ENCODE peak calls at places on chromosomes 13 and 19, in ten cellular contexts. V, W, A, E, D, X, I, M, O and J are unnamed samples.

GRCh38 chr13:26324867-26325266 is 70.9 kb downstream of the CDK8 start:
- DNase-seq in D (no peak), X (no peak), M (no peak), E (no peak), V (no peak), I (no peak), O (no peak), W (no peak), A (no peak), J (no peak)

GRCh38 chr13:50611117-50611781 is 232.2 kb downstream of the DLEU7 start:
- DNase-seq in W (no peak), I (no peak), O (no peak), A (peak), V (no peak), D (no peak), M (no peak), E (no peak), X (no peak), J (no peak)

GRCh38 chr19:11538232-11539036 is at the start of gene CNN1:
- DNase-seq in I (peak), D (no peak), V (peak), M (no peak), A (peak), W (no peak), X (no peak), O (no peak), E (no peak), J (peak)

GRCh38 chr13:26605845-26606244 is 48.4 kb downstream of the WASF3 start:
- DNase-seq in X (no peak), I (no peak), M (no peak), V (no peak), D (no peak), W (no peak), E (no peak), A (peak), O (no peak), J (no peak)

GRCh38 chr13:48156466-48156865 is 61.6 kb upstream of the MED4 start:
- DNase-seq in W (peak), M (peak), E (peak), I (no peak), A (peak), V (peak), O (no peak), D (no peak), X (no peak), J (no peak)

GRCh38 chr19:56080669-56081401 is 40.3 kb downstream of the ZNF787 start:
- DNase-seq in V (peak), A (peak), W (peak), D (peak), X (peak), E (peak), M (peak), I (peak), O (peak), J (peak)

GRCh38 chr19:19581391-19581790 is 37.1 kb downstream of the PBX4 start:
- DNase-seq in E (no peak), V (no peak), X (no peak), M (no peak), O (no peak), W (no peak), A (no peak), I (no peak), D (no peak), J (no peak)

GRCh38 chr19:18349524-18350128 is 9.2 kb downstream of the PGPEP1 start:
- DNase-seq in V (peak), E (no peak), W (no peak), I (peak), O (no peak), X (peak), A (peak), D (peak), M (no peak), J (peak)

GRCh38 chr19:40600086-40600917 is 867 bp upstream of the LTBP4 start:
- DNase-seq in A (no peak), D (peak), I (no peak), W (no peak), O (no peak), M (no peak), V (no peak), E (no peak), X (no peak), J (no peak)

GRCh38 chr19:33872445-33873320 is 76.0 kb downstream of the KCTD15 start:
- DNase-seq in I (no peak), V (no peak), X (no peak), E (no peak), A (peak), D (peak), W (no peak), M (no peak), O (no peak), J (peak)

GRCh38 chr19:46748325-46749109 is 2.3 kb upstream of the STRN4 start:
- DNase-seq in X (peak), D (no peak), E (peak), V (peak), O (no peak), W (peak), M (peak), A (peak), I (no peak), J (no peak)

GRCh38 chr19:46634656-46635218 is 1.3 kb downstream of the GNG8 start:
- DNase-seq in A (no peak), D (no peak), E (no peak), W (no peak), M (no peak), O (no peak), I (no peak), X (no peak), V (no peak), J (no peak)

GRCh38 chr13:103130681-103131210 is 64.5 kb upstream of the SLC10A2 start:
- DNase-seq in V (no peak), W (no peak), X (no peak), A (no peak), O (no peak), M (no peak), D (no peak), I (no peak), E (no peak), J (no peak)

GRCh38 chr19:10271543-10272086 is 695 bp downstream of the ICAM1 start:
- DNase-seq in M (no peak), V (peak), X (no peak), O (no peak), W (peak), E (no peak), I (peak), D (peak), A (peak), J (no peak)

GRCh38 chr19:34364830-34365462 is at the start of gene GPI:
- DNase-seq in A (peak), V (peak), W (peak), M (peak), E (peak), I (peak), D (peak), X (peak), O (no peak), J (peak)

GRCh38 chr19:1773173-1773572 is 19.9 kb downstream of the ONECUT3 start:
- DNase-seq in X (no peak), E (no peak), O (no peak), V (no peak), A (no peak), W (no peak), D (no peak), I (peak), M (no peak), J (no peak)

GRCh38 chr19:7773841-7774240 is 10.8 kb downstream of the CLEC4M start:
- DNase-seq in X (no peak), I (no peak), E (no peak), V (no peak), W (no peak), O (no peak), A (no peak), D (peak), M (no peak), J (no peak)

GRCh38 chr19:29326849-29327840 is 114.2 kb upstream of the UQCRFS1 start:
- DNase-seq in A (no peak), O (no peak), M (no peak), W (no peak), E (no peak), V (no peak), I (no peak), X (no peak), D (no peak), J (no peak)

GRCh38 chr13:41649659-41650058 is 192.3 kb downstream of the RGCC start:
- DNase-seq in W (no peak), A (no peak), M (no peak), I (no peak), E (no peak), X (no peak), D (no peak), V (no peak), O (no peak), J (no peak)

GRCh38 chr19:3483226-3483628 is at the start of gene SMIM44:
- DNase-seq in W (no peak), A (no peak), I (no peak), V (no peak), X (no peak), O (no peak), E (no peak), M (no peak), D (no peak), J (no peak)

GRCh38 chr19:7450243-7451223 is 38.3 kb downstream of the PEX11G start:
- DNase-seq in X (no peak), E (no peak), M (no peak), I (peak), A (peak), V (no peak), O (no peak), W (no peak), D (no peak), J (no peak)

GRCh38 chr19:13729859-13730258 is 34.5 kb upstream of the MRI1 start:
- DNase-seq in I (no peak), D (no peak), V (no peak), X (no peak), O (no peak), A (peak), M (no peak), E (no peak), W (no peak), J (no peak)

GRCh38 chr19:49801966-49802661 is 11.0 kb downstream of the FUZ start:
- DNase-seq in M (no peak), E (no peak), W (no peak), D (peak), O (peak), V (no peak), X (peak), A (no peak), I (peak), J (peak)

GRCh38 chr19:15437355-15438123 is 12.2 kb downstream of the WIZ start:
- DNase-seq in D (no peak), M (no peak), I (no peak), W (no peak), E (no peak), A (no peak), X (no peak), V (no peak), O (no peak), J (no peak)

GRCh38 chr13:59413121-59413520 is 750.6 kb downstream of the DIAPH3 start:
- DNase-seq in E (no peak), W (no peak), I (no peak), O (no peak), V (no peak), D (no peak), A (peak), X (no peak), M (no peak), J (no peak)

GRCh38 chr13:84574851-84575250 is 692.6 kb upstream of the SLITRK1 start:
- DNase-seq in I (no peak), O (no peak), V (no peak), X (no peak), M (no peak), A (no peak), E (no peak), W (no peak), D (no peak), J (no peak)

GRCh38 chr13:45121421-45121820 is 1.1 kb downstream of the GTF2F2 start:
- DNase-seq in A (peak), X (no peak), O (no peak), V (no peak), M (no peak), E (no peak), I (no peak), D (no peak), W (no peak), J (no peak)

GRCh38 chr19:41263042-41263849 is 926 bp upstream of the HNRNPUL1 start:
- DNase-seq in I (peak), O (peak), D (peak), M (peak), V (peak), E (peak), W (peak), A (peak), X (peak), J (peak)

GRCh38 chr13:103349664-103350063 is 283.4 kb upstream of the SLC10A2 start:
- DNase-seq in X (no peak), D (no peak), W (no peak), I (no peak), A (no peak), O (no peak), E (no peak), M (no peak), V (no peak), J (no peak)

GRCh38 chr13:87680298-87680697 is 9.1 kb downstream of the SLITRK5 start:
- DNase-seq in I (no peak), X (no peak), O (no peak), A (no peak), W (no peak), V (no peak), D (no peak), E (no peak), M (no peak), J (no peak)

GRCh38 chr13:39968646-39969475 is 313.4 kb downstream of the COG6 start:
- DNase-seq in I (no peak), X (no peak), O (no peak), A (no peak), V (no peak), M (no peak), W (no peak), D (no peak), E (no peak), J (no peak)

GRCh38 chr19:33191501-33191900 is 2.6 kb upstream of the LRP3 start:
- DNase-seq in E (no peak), V (no peak), W (no peak), I (no peak), O (no peak), A (no peak), X (no peak), D (no peak), M (no peak), J (no peak)

GRCh38 chr13:21008026-21008425 is 53.4 kb downstream of the LATS2 start:
- DNase-seq in M (no peak), O (no peak), X (no peak), I (no peak), D (peak), W (no peak), A (no peak), V (no peak), E (no peak), J (no peak)

GRCh38 chr19:54439174-54439851 is 9.7 kb upstream of the LENG8 start:
- DNase-seq in D (no peak), O (no peak), A (peak), V (peak), E (no peak), M (no peak), W (peak), X (peak), I (peak), J (peak)

GRCh38 chr19:48915757-48916156 is 15.6 kb downstream of the NUCB1 start:
- DNase-seq in V (no peak), M (no peak), X (no peak), O (peak), D (no peak), W (no peak), I (no peak), A (no peak), E (no peak), J (no peak)

GRCh38 chr13:111005808-111006494 is 91.1 kb upstream of the ANKRD10 start:
- DNase-seq in E (no peak), I (no peak), A (no peak), W (no peak), M (no peak), X (peak), V (no peak), D (no peak), O (no peak), J (no peak)

GRCh38 chr19:40726279-40726678 is 9.4 kb downstream of the ITPKC start:
- DNase-seq in A (peak), O (no peak), W (no peak), D (no peak), I (no peak), V (no peak), E (no peak), M (no peak), X (no peak), J (no peak)

GRCh38 chr13:44334751-44335150 is 38.9 kb upstream of the SERP2 start:
- DNase-seq in D (no peak), A (no peak), O (no peak), V (no peak), W (no peak), X (no peak), I (no peak), E (no peak), M (no peak), J (no peak)

GRCh38 chr19:51354742-51355148 is 11.4 kb downstream of the ETFB start:
- DNase-seq in D (no peak), M (no peak), X (no peak), W (peak), A (no peak), O (no peak), I (no peak), V (peak), E (no peak), J (no peak)

GRCh38 chr19:5066768-5067167 is 97.9 kb downstream of the KDM4B start:
- DNase-seq in E (no peak), X (no peak), D (no peak), O (no peak), M (no peak), A (no peak), V (no peak), I (no peak), W (no peak), J (no peak)